ENCODE peak calls at places on chromosomes 1 and 21, in four cellular contexts. One of them, this sample, is unnamed. For H3K4me1, the result is how much of the 10 kb centered on the place peaks cover.

GRCh38 chr1:192579319-192579738 is 3.8 kb downstream of the RGS1 start:
- DNase-seq in CD8-positive, alpha-beta memory T cell: no peak
- DNase-seq in right cardiac atrium: no peak
- DNase-seq in tibial artery: no peak
- DNase-seq in this sample: no peak

GRCh38 chr21:34996304-34997081 is 52.6 kb downstream of the RUNX1 start:
- DNase-seq in CD8-positive, alpha-beta memory T cell: no peak
- DNase-seq in right cardiac atrium: no peak
- DNase-seq in tibial artery: peak
- DNase-seq in this sample: no peak

GRCh38 chr1:35115459-35116383 is 36.5 kb downstream of the ZMYM1 start:
- DNase-seq in CD8-positive, alpha-beta memory T cell: no peak
- DNase-seq in right cardiac atrium: no peak
- DNase-seq in tibial artery: no peak
- DNase-seq in this sample: no peak

GRCh38 chr1:27891196-27891889 is 19.0 kb downstream of the THEMIS2 start:
- DNase-seq in CD8-positive, alpha-beta memory T cell: no peak
- DNase-seq in right cardiac atrium: no peak
- DNase-seq in tibial artery: no peak
- DNase-seq in this sample: no peak

GRCh38 chr1:78410643-78411042 is 80.1 kb upstream of the PTGFR start:
- DNase-seq in CD8-positive, alpha-beta memory T cell: no peak
- DNase-seq in right cardiac atrium: no peak
- DNase-seq in tibial artery: no peak
- DNase-seq in this sample: no peak

GRCh38 chr1:205056188-205056611 is 13.2 kb downstream of the CNTN2 start:
- DNase-seq in CD8-positive, alpha-beta memory T cell: no peak
- DNase-seq in right cardiac atrium: no peak
- DNase-seq in tibial artery: no peak
- DNase-seq in this sample: peak

GRCh38 chr1:244833734-244834595 is 1.5 kb upstream of the COX20 start:
- DNase-seq in CD8-positive, alpha-beta memory T cell: peak
- DNase-seq in right cardiac atrium: peak
- DNase-seq in tibial artery: peak
- DNase-seq in this sample: peak

GRCh38 chr1:35544976-35545375 is 12.2 kb downstream of the KIAA0319L start:
- DNase-seq in CD8-positive, alpha-beta memory T cell: peak
- DNase-seq in right cardiac atrium: peak
- DNase-seq in tibial artery: no peak
- DNase-seq in this sample: peak

GRCh38 chr1:215273838-215274516 is 191.4 kb downstream of the KCNK2 start:
- DNase-seq in CD8-positive, alpha-beta memory T cell: no peak
- DNase-seq in right cardiac atrium: no peak
- DNase-seq in tibial artery: no peak
- DNase-seq in this sample: no peak

GRCh38 chr1:27000817-27001460 is 7.4 kb downstream of the TRNP1 start:
- DNase-seq in CD8-positive, alpha-beta memory T cell: no peak
- DNase-seq in right cardiac atrium: no peak
- DNase-seq in tibial artery: no peak
- DNase-seq in this sample: no peak

GRCh38 chr1:234958702-234959649 is 169.7 kb downstream of the TOMM20 start:
- DNase-seq in CD8-positive, alpha-beta memory T cell: no peak
- DNase-seq in right cardiac atrium: no peak
- DNase-seq in tibial artery: no peak
- DNase-seq in this sample: no peak

GRCh38 chr1:30302808-30303310 is 420.5 kb downstream of the MATN1 start:
- DNase-seq in CD8-positive, alpha-beta memory T cell: no peak
- DNase-seq in right cardiac atrium: no peak
- DNase-seq in tibial artery: no peak
- DNase-seq in this sample: no peak

GRCh38 chr1:36253463-36253862 is 29.2 kb downstream of the THRAP3 start:
- DNase-seq in CD8-positive, alpha-beta memory T cell: no peak
- DNase-seq in right cardiac atrium: no peak
- DNase-seq in tibial artery: no peak
- DNase-seq in this sample: no peak

GRCh38 chr21:37356710-37357109 is 9.9 kb upstream of the DYRK1A start:
- DNase-seq in CD8-positive, alpha-beta memory T cell: no peak
- DNase-seq in right cardiac atrium: no peak
- DNase-seq in tibial artery: no peak
- DNase-seq in this sample: no peak

GRCh38 chr1:171793656-171794055 is 12.2 kb downstream of the METTL13 start:
- DNase-seq in CD8-positive, alpha-beta memory T cell: no peak
- DNase-seq in right cardiac atrium: no peak
- DNase-seq in tibial artery: no peak
- DNase-seq in this sample: no peak

GRCh38 chr1:100036718-100037664 is 67.2 kb downstream of the SLC35A3 start:
- DNase-seq in CD8-positive, alpha-beta memory T cell: peak
- DNase-seq in right cardiac atrium: no peak
- DNase-seq in tibial artery: no peak
- DNase-seq in this sample: no peak

GRCh38 chr21:45255381-45256020 is 32.2 kb downstream of the POFUT2 start:
- DNase-seq in CD8-positive, alpha-beta memory T cell: no peak
- DNase-seq in right cardiac atrium: peak
- DNase-seq in tibial artery: peak
- DNase-seq in this sample: peak

GRCh38 chr1:74819062-74819461 is 86.1 kb downstream of the TYW3 start:
- DNase-seq in CD8-positive, alpha-beta memory T cell: no peak
- DNase-seq in right cardiac atrium: no peak
- DNase-seq in tibial artery: no peak
- DNase-seq in this sample: no peak

GRCh38 chr1:62426238-62426637 is 10.6 kb upstream of the USP1 start:
- DNase-seq in CD8-positive, alpha-beta memory T cell: no peak
- DNase-seq in right cardiac atrium: no peak
- DNase-seq in tibial artery: no peak
- DNase-seq in this sample: no peak

GRCh38 chr1:109793089-109793485 is 29.4 kb upstream of the EPS8L3 start:
- DNase-seq in CD8-positive, alpha-beta memory T cell: no peak
- DNase-seq in right cardiac atrium: no peak
- DNase-seq in tibial artery: peak
- DNase-seq in this sample: no peak

GRCh38 chr1:109791495-109792040 is 27.8 kb upstream of the EPS8L3 start:
- DNase-seq in CD8-positive, alpha-beta memory T cell: no peak
- DNase-seq in right cardiac atrium: no peak
- DNase-seq in tibial artery: peak
- DNase-seq in this sample: no peak

GRCh38 chr1:109790735-109791494 is 27.2 kb upstream of the EPS8L3 start:
- DNase-seq in CD8-positive, alpha-beta memory T cell: peak
- DNase-seq in right cardiac atrium: peak
- DNase-seq in tibial artery: peak
- DNase-seq in this sample: peak

GRCh38 chr1:109793486-109794318 is 30.0 kb upstream of the EPS8L3 start:
- DNase-seq in CD8-positive, alpha-beta memory T cell: no peak
- DNase-seq in right cardiac atrium: no peak
- DNase-seq in tibial artery: peak
- DNase-seq in this sample: no peak

DNA sequence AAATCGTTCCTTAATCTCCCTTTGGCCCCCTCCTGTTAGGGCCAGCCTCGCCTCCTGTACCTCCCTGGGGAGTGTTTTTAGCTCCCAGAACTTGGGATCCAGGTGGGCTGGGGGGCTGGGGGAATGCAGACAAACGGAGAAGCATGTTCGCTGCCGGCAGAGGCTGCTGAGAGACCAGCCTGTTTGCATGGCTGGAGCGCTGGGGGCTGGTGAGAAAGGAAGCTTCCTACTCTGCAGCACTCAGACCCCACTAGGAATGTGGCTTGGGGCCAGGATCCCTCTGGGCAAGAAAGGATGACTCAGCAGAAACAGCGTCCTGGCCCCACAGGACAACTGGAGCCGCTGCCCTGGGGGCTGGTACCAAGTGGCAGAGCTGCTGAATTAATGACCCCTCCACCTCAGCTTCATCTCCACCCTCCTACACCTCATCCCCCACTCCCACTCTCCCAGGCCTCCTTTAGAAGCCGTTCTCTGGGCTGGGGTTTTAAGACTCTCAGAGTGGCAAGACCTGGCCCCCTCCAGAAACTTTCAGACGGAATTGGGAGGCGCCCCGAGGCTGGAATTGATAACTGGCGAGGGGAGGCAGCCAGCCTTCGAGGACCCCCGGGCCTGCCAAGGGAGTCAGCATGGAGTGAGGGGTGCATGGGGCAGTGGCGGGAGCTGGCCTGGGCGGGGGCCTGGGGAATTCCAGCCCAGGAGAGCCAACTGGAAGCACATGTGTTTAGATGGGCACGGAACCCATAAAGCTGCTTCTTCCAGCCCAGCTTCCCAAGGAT is 28.5 kb upstream of the EPS8L3 start:
- DNase-seq in CD8-positive, alpha-beta memory T cell: no peak
- DNase-seq in right cardiac atrium: peak
- DNase-seq in tibial artery: peak
- DNase-seq in this sample: peak
- H3K4me1 ChIP-seq in CD8-positive, alpha-beta memory T cell: half or more
- H3K4me1 ChIP-seq in right cardiac atrium: under half
- H3K4me1 ChIP-seq in tibial artery: half or more
- H3K4me1 ChIP-seq in this sample: under half

GRCh38 chr1:20485527-20486456 is at the start of gene CAMK2N1:
- DNase-seq in CD8-positive, alpha-beta memory T cell: peak
- DNase-seq in right cardiac atrium: peak
- DNase-seq in tibial artery: peak
- DNase-seq in this sample: peak

GRCh38 chr1:20483833-20484525 is 2.0 kb downstream of the CAMK2N1 start:
- DNase-seq in CD8-positive, alpha-beta memory T cell: no peak
- DNase-seq in right cardiac atrium: peak
- DNase-seq in tibial artery: no peak
- DNase-seq in this sample: no peak

GRCh38 chr1:20486457-20487235 is 636 bp upstream of the CAMK2N1 start:
- DNase-seq in CD8-positive, alpha-beta memory T cell: no peak
- DNase-seq in right cardiac atrium: peak
- DNase-seq in tibial artery: peak
- DNase-seq in this sample: peak

GRCh38 chr1:20484526-20485462 is 1.2 kb downstream of the CAMK2N1 start:
- DNase-seq in CD8-positive, alpha-beta memory T cell: no peak
- DNase-seq in right cardiac atrium: peak
- DNase-seq in tibial artery: no peak
- DNase-seq in this sample: peak

GRCh38 chr1:20487236-20487590 is 1.2 kb upstream of the CAMK2N1 start:
- DNase-seq in CD8-positive, alpha-beta memory T cell: no peak
- DNase-seq in right cardiac atrium: no peak
- DNase-seq in tibial artery: no peak
- DNase-seq in this sample: peak
- H3K4me3 ChIP-seq in CD8-positive, alpha-beta memory T cell: no peak
- H3K4me3 ChIP-seq in right cardiac atrium: no peak
- H3K4me3 ChIP-seq in tibial artery: no peak
- H3K4me3 ChIP-seq in this sample: no peak

GRCh38 chr1:8382608-8383525 is 65.0 kb downstream of the SLC45A1 start:
- DNase-seq in CD8-positive, alpha-beta memory T cell: peak
- DNase-seq in right cardiac atrium: no peak
- DNase-seq in tibial artery: no peak
- DNase-seq in this sample: no peak
- H3K4me1 ChIP-seq in CD8-positive, alpha-beta memory T cell: half or more
- H3K4me1 ChIP-seq in right cardiac atrium: under half
- H3K4me1 ChIP-seq in tibial artery: half or more
- H3K4me1 ChIP-seq in this sample: under half

GRCh38 chr1:209797978-209798639 is 7.8 kb downstream of the IRF6 start:
- DNase-seq in CD8-positive, alpha-beta memory T cell: no peak
- DNase-seq in right cardiac atrium: no peak
- DNase-seq in tibial artery: no peak
- DNase-seq in this sample: no peak

GRCh38 chr1:209802780-209803152 is 3.2 kb downstream of the IRF6 start:
- DNase-seq in CD8-positive, alpha-beta memory T cell: no peak
- DNase-seq in right cardiac atrium: no peak
- DNase-seq in tibial artery: no peak
- DNase-seq in this sample: no peak

GRCh38 chr1:209802117-209802779 is 3.7 kb downstream of the IRF6 start:
- DNase-seq in CD8-positive, alpha-beta memory T cell: no peak
- DNase-seq in right cardiac atrium: no peak
- DNase-seq in tibial artery: peak
- DNase-seq in this sample: no peak

GRCh38 chr1:209803568-209803967 is 2.4 kb downstream of the IRF6 start:
- DNase-seq in CD8-positive, alpha-beta memory T cell: no peak
- DNase-seq in right cardiac atrium: no peak
- DNase-seq in tibial artery: no peak
- DNase-seq in this sample: no peak

GRCh38 chr1:209800984-209801834 is 4.7 kb downstream of the IRF6 start:
- DNase-seq in CD8-positive, alpha-beta memory T cell: no peak
- DNase-seq in right cardiac atrium: peak
- DNase-seq in tibial artery: peak
- DNase-seq in this sample: no peak
- H3K4me3 ChIP-seq in CD8-positive, alpha-beta memory T cell: no peak
- H3K4me3 ChIP-seq in right cardiac atrium: peak
- H3K4me3 ChIP-seq in tibial artery: no peak
- H3K4me3 ChIP-seq in this sample: no peak

GRCh38 chr1:32766328-32766972 is 50.7 kb downstream of the YARS1 start:
- DNase-seq in CD8-positive, alpha-beta memory T cell: no peak
- DNase-seq in right cardiac atrium: peak
- DNase-seq in tibial artery: no peak
- DNase-seq in this sample: no peak

GRCh38 chr1:32765561-32766327 is 51.4 kb downstream of the YARS1 start:
- DNase-seq in CD8-positive, alpha-beta memory T cell: no peak
- DNase-seq in right cardiac atrium: peak
- DNase-seq in tibial artery: no peak
- DNase-seq in this sample: no peak

GRCh38 chr1:32768110-32768857 is 48.9 kb downstream of the YARS1 start:
- DNase-seq in CD8-positive, alpha-beta memory T cell: no peak
- DNase-seq in right cardiac atrium: peak
- DNase-seq in tibial artery: no peak
- DNase-seq in this sample: no peak

GRCh38 chr1:32767156-32767555 is 50.0 kb downstream of the YARS1 start:
- DNase-seq in CD8-positive, alpha-beta memory T cell: no peak
- DNase-seq in right cardiac atrium: peak
- DNase-seq in tibial artery: no peak
- DNase-seq in this sample: no peak

GRCh38 chr1:32767641-32768040 is 49.5 kb downstream of the YARS1 start:
- DNase-seq in CD8-positive, alpha-beta memory T cell: no peak
- DNase-seq in right cardiac atrium: peak
- DNase-seq in tibial artery: no peak
- DNase-seq in this sample: no peak
- H3K4me1 ChIP-seq in CD8-positive, alpha-beta memory T cell: under half
- H3K4me1 ChIP-seq in right cardiac atrium: under half
- H3K4me1 ChIP-seq in tibial artery: under half
- H3K4me1 ChIP-seq in this sample: under half

GRCh38 chr1:47705517-47706130 is 267.8 kb downstream of the FOXD2 start:
- DNase-seq in CD8-positive, alpha-beta memory T cell: no peak
- DNase-seq in right cardiac atrium: no peak
- DNase-seq in tibial artery: no peak
- DNase-seq in this sample: peak

GRCh38 chr1:47709302-47710074 is 271.6 kb downstream of the FOXD2 start:
- DNase-seq in CD8-positive, alpha-beta memory T cell: peak
- DNase-seq in right cardiac atrium: peak
- DNase-seq in tibial artery: no peak
- DNase-seq in this sample: peak

GRCh38 chr1:47708658-47709301 is 270.9 kb downstream of the FOXD2 start:
- DNase-seq in CD8-positive, alpha-beta memory T cell: no peak
- DNase-seq in right cardiac atrium: no peak
- DNase-seq in tibial artery: no peak
- DNase-seq in this sample: peak

GRCh38 chr1:47710075-47711071 is 272.5 kb downstream of the FOXD2 start:
- DNase-seq in CD8-positive, alpha-beta memory T cell: peak
- DNase-seq in right cardiac atrium: peak
- DNase-seq in tibial artery: peak
- DNase-seq in this sample: peak

GRCh38 chr1:47707887-47708535 is 270.2 kb downstream of the FOXD2 start:
- DNase-seq in CD8-positive, alpha-beta memory T cell: no peak
- DNase-seq in right cardiac atrium: no peak
- DNase-seq in tibial artery: no peak
- DNase-seq in this sample: peak
- H3K4me3 ChIP-seq in CD8-positive, alpha-beta memory T cell: no peak
- H3K4me3 ChIP-seq in right cardiac atrium: no peak
- H3K4me3 ChIP-seq in tibial artery: peak
- H3K4me3 ChIP-seq in this sample: peak

GRCh38 chr1:197198911-197199310 is 52.4 kb upstream of the ASPM start:
- DNase-seq in CD8-positive, alpha-beta memory T cell: no peak
- DNase-seq in right cardiac atrium: no peak
- DNase-seq in tibial artery: no peak
- DNase-seq in this sample: no peak
- H3K4me1 ChIP-seq in CD8-positive, alpha-beta memory T cell: half or more
- H3K4me1 ChIP-seq in right cardiac atrium: under half
- H3K4me1 ChIP-seq in tibial artery: half or more
- H3K4me1 ChIP-seq in this sample: under half